ENCODE peak calls at places on chromosomes 11 and 22, in eight cellular contexts. K is psoas muscle, O is prostate gland, W is stomach, G is AG04450, Y is breast epithelium, T is A673, S is cardiac muscle cell. R is an unnamed sample.

GRCh38 chr22:19666663-19667593 is 47.4 kb upstream of the SEPTIN5 start:
- DNase-seq in T (no peak), O (no peak), S (peak; percentile 53), G (peak; percentile 27), Y (no peak), W (no peak), K (no peak), R (no peak)

GRCh38 chr11:117625237-117625636 is 171.8 kb downstream of the DSCAML1 start:
- DNase-seq in K (no peak), S (no peak), G (no peak), O (no peak), W (no peak), T (no peak), Y (no peak), R (no peak)

GRCh38 chr11:32426192-32426591 is 9.1 kb downstream of the WT1 start:
- DNase-seq in G (no peak), T (no peak), S (no peak), K (no peak), O (no peak), Y (no peak), W (no peak), R (no peak)

GRCh38 chr11:91173701-91174100 is 950.9 kb upstream of the CHORDC1 start:
- DNase-seq in G (no peak), K (no peak), Y (no peak), O (no peak), W (no peak), T (no peak), S (no peak), R (no peak)

GRCh38 chr11:96752221-96752620 is 362.4 kb downstream of the JRKL start:
- DNase-seq in K (no peak), G (no peak), S (no peak), Y (no peak), W (no peak), O (no peak), T (no peak), R (no peak)

GRCh38 chr11:111378773-111379499 is at the start of gene POU2AF1:
- DNase-seq in G (no peak), K (no peak), Y (peak; percentile 52), O (no peak), S (peak; percentile 29), T (no peak), W (no peak), R (peak; percentile 61)

GRCh38 chr11:116984186-116984585 is 114.0 kb downstream of the SIK3 start:
- DNase-seq in W (no peak), G (no peak), T (no peak), O (no peak), K (no peak), Y (no peak), S (peak; percentile 53), R (no peak)

GRCh38 chr11:35969089-35970046 is 25.5 kb downstream of the LDLRAD3 start:
- DNase-seq in K (no peak), O (peak; percentile 71), T (no peak), S (no peak), Y (no peak), G (no peak), W (peak; percentile 78), R (no peak)

GRCh38 chr11:57778318-57779037 is 16.9 kb downstream of the CTNND1 start:
- DNase-seq in K (peak; percentile 86), S (peak; percentile 100), T (peak; percentile 100), O (peak; percentile 91), Y (peak; percentile 89), W (peak; percentile 95), G (peak; percentile 95), R (peak; percentile 96)

GRCh38 chr11:112016088-112016764 is 9.0 kb upstream of the DLAT start:
- DNase-seq in O (no peak), Y (no peak), K (no peak), T (peak; percentile 24), W (no peak), G (no peak), S (peak; percentile 69), R (no peak)

GRCh38 chr22:18078329-18079041 is 695 bp downstream of the PEX26 start:
- DNase-seq in S (peak; percentile 22), W (peak; percentile 60), G (no peak), O (no peak), Y (no peak), K (peak; percentile 36), T (peak; percentile 28), R (peak; percentile 57)

GRCh38 chr22:18075101-18075730 is 2.6 kb upstream of the PEX26 start:
- DNase-seq in S (no peak), W (no peak), Y (no peak), K (no peak), G (no peak), O (no peak), T (no peak), R (no peak)

GRCh38 chr22:18076060-18076497 is 1.7 kb upstream of the PEX26 start:
- DNase-seq in W (peak; percentile 60), K (peak; percentile 62), S (peak; percentile 93), T (peak; percentile 91), O (peak; percentile 85), G (peak; percentile 80), Y (peak; percentile 53), R (peak; percentile 59)

GRCh38 chr22:18077639-18078328 is at the start of gene PEX26:
- DNase-seq in G (peak; percentile 86), W (peak; percentile 96), S (peak; percentile 97), O (peak; percentile 96), Y (peak; percentile 95), T (peak; percentile 97), K (peak; percentile 96), R (peak; percentile 94)

DNA sequence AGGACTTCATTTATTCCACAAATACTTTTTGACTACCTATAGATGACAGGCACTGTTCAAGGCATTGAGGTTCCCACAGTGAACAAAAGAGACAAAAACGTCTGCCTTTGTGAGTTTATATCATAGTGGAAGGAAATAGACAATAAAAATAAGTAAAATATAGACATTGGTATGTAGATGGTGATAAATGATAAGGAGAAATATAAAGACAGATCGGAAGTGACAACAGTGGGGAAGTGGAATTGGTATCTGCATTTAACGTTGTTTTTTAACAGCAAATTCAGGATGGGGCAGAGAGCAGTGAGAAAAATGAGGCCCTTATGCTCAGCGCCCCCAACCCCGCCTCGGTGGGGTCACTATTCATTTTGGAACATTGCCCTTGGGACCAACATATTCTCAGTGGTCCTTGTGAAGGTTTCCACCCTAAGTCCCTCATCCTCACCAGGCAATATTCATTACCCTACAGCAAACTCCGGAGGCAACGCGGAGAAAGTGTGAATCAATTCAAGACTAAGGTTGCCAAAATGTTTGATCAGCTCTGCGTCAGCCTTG is 627 bp upstream of the PEX26 start:
- DNase-seq in K (no peak), S (no peak), T (no peak), G (no peak), O (no peak), Y (no peak), W (no peak), R (no peak)
- H3K27me3 ChIP-seq in K (no peaks in the 10 kb centered on the region), S (no peaks in the 10 kb centered on the region), T (no peaks in the 10 kb centered on the region), G (no peaks in the 10 kb centered on the region), O (no peaks in the 10 kb centered on the region), Y (no peaks in the 10 kb centered on the region), W (no peaks in the 10 kb centered on the region), R (no peaks in the 10 kb centered on the region)

DNA sequence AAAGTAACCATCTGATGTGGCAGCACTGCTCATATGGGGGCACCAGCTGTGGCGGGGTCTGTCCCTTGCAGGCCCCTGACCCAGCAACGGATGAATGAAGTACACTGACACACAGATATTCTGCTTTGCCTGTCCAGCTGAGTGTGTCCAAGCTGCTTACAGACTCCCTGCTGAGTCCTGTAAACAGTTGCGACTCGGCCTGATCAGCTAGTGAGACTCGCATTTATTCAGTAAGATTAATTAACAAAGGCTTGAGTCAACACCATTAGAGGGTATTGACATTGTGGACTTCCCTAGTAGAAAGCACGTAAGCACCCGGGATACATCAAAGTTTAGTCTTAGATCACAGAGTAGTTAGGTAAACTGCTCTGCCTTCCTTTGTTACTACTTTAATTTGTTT is 15.3 kb upstream of the OR10D3 start:
- DNase-seq in G (no peak), W (no peak), T (no peak), S (no peak), O (no peak), K (no peak), Y (no peak), R (no peak)
- H3K27me3 ChIP-seq in G (no peaks in the 10 kb centered on the region), W (no peaks in the 10 kb centered on the region), T (no peaks in the 10 kb centered on the region), S (no peaks in the 10 kb centered on the region), O (no peaks in the 10 kb centered on the region), K (no peaks in the 10 kb centered on the region), Y (no peaks in the 10 kb centered on the region), R (no peaks in the 10 kb centered on the region)

GRCh38 chr11:70092959-70093358 is 14.8 kb downstream of the ANO1 start:
- DNase-seq in W (no peak), Y (no peak), K (no peak), T (no peak), S (no peak), O (no peak), G (no peak), R (no peak)
- H3K27me3 ChIP-seq in W (no peaks in the 10 kb centered on the region), Y (no peaks in the 10 kb centered on the region), K (no peaks in the 10 kb centered on the region), T (no peaks in the 10 kb centered on the region), S (no peaks in the 10 kb centered on the region), O (no peaks in the 10 kb centered on the region), G (peaks cover 19% of the 10 kb centered on the region), R (no peaks in the 10 kb centered on the region)

GRCh38 chr11:130371004-130371590 is 56.4 kb upstream of the ZBTB44 start:
- DNase-seq in T (no peak), Y (no peak), S (no peak), K (no peak), O (no peak), G (no peak), W (no peak), R (no peak)

GRCh38 chr11:130369141-130369691 is 54.5 kb upstream of the ZBTB44 start:
- DNase-seq in T (no peak), Y (peak; percentile 25), O (no peak), S (no peak), W (no peak), K (peak; percentile 29), G (no peak), R (no peak)

GRCh38 chr11:130369713-130370112 is 55.0 kb upstream of the ZBTB44 start:
- DNase-seq in K (no peak), O (no peak), T (no peak), W (no peak), G (no peak), S (no peak), Y (no peak), R (no peak)
- H3K27me3 ChIP-seq in K (no peaks in the 10 kb centered on the region), O (no peaks in the 10 kb centered on the region), T (peaks cover 15% of the 10 kb centered on the region), W (no peaks in the 10 kb centered on the region), G (peaks cover 45% of the 10 kb centered on the region), S (no peaks in the 10 kb centered on the region), Y (no peaks in the 10 kb centered on the region), R (no peaks in the 10 kb centered on the region)

R was measured in MG63.